ENCODE peak calls at places on chromosomes 11 and 22, in five cellular contexts. W is cardiac fibroblast, R is B cell, S is heart left ventricle, K is BJ. T is an unnamed sample.

GRCh38 chr11:66970808-66971442 is 4.2 kb upstream of the C11orf86 start:
- DNase-seq in W (peak), R (no peak), S (no peak), K (peak), T (peak)

GRCh38 chr11:114569781-114570180 is 10.1 kb upstream of the NXPE1 start:
- DNase-seq in W (no peak), R (no peak), S (no peak), K (no peak), T (no peak)

GRCh38 chr22:42320463-42321416 is 50.3 kb upstream of the TCF20 start:
- DNase-seq in W (no peak), R (no peak), S (no peak), K (no peak), T (no peak)

GRCh38 chr11:2536440-2536989 is 91.7 kb downstream of the KCNQ1 start:
- DNase-seq in W (no peak), R (no peak), S (peak), K (no peak), T (no peak)

GRCh38 chr11:115695677-115696451 is 191.6 kb upstream of the CADM1 start:
- DNase-seq in W (no peak), R (no peak), S (no peak), K (no peak), T (no peak)

GRCh38 chr11:17921620-17922473 is 91.0 kb downstream of the SERGEF start:
- DNase-seq in W (peak), R (no peak), S (no peak), K (no peak), T (peak)

GRCh38 chr11:41414771-41415440 is 44.5 kb downstream of the LRRC4C start:
- DNase-seq in W (no peak), R (no peak), S (no peak), K (no peak), T (no peak)

GRCh38 chr22:28891156-28891733 is 7.9 kb downstream of the ZNRF3 start:
- DNase-seq in W (no peak), R (no peak), S (no peak), K (no peak), T (no peak)

GRCh38 chr22:27853404-27853803 is 51.8 kb upstream of the MN1 start:
- DNase-seq in W (peak), R (no peak), S (no peak), K (no peak), T (no peak)

GRCh38 chr11:96413408-96413807 is 23.6 kb downstream of the JRKL start:
- DNase-seq in W (no peak), R (no peak), S (no peak), K (no peak), T (no peak)

GRCh38 chr11:126336646-126337045 is 18.8 kb upstream of the ST3GAL4 start:
- DNase-seq in W (peak), R (no peak), S (no peak), K (no peak), T (no peak)

GRCh38 chr11:92707665-92708064 is 261.8 kb upstream of the MTNR1B start:
- DNase-seq in W (no peak), R (no peak), S (no peak), K (no peak), T (no peak)

GRCh38 chr11:2831826-2832717 is 53.5 kb downstream of the CDKN1C start:
- DNase-seq in W (no peak), R (no peak), S (no peak), K (no peak), T (no peak)

GRCh38 chr11:64134963-64135362 is 30.9 kb downstream of the MACROD1 start:
- DNase-seq in W (no peak), R (no peak), S (no peak), K (no peak), T (no peak)

GRCh38 chr22:41286639-41287091 is 678 bp upstream of the RANGAP1 start:
- DNase-seq in W (peak), R (peak), S (no peak), K (no peak), T (no peak)

GRCh38 chr11:66559141-66559861 is 9.1 kb downstream of the CTSF start:
- DNase-seq in W (no peak), R (peak), S (no peak), K (no peak), T (no peak)

GRCh38 chr11:47551086-47551485 is 1.8 kb downstream of the CELF1 start:
- DNase-seq in W (peak), R (no peak), S (no peak), K (no peak), T (no peak)

GRCh38 chr11:10722307-10722706 is 28.7 kb upstream of the CTR9 start:
- DNase-seq in W (no peak), R (no peak), S (no peak), K (no peak), T (no peak)
- TF ChIP-seq CTCF in W (no peak), R (no peak), S (no peak), K (no peak), T (no peak)

DNA sequence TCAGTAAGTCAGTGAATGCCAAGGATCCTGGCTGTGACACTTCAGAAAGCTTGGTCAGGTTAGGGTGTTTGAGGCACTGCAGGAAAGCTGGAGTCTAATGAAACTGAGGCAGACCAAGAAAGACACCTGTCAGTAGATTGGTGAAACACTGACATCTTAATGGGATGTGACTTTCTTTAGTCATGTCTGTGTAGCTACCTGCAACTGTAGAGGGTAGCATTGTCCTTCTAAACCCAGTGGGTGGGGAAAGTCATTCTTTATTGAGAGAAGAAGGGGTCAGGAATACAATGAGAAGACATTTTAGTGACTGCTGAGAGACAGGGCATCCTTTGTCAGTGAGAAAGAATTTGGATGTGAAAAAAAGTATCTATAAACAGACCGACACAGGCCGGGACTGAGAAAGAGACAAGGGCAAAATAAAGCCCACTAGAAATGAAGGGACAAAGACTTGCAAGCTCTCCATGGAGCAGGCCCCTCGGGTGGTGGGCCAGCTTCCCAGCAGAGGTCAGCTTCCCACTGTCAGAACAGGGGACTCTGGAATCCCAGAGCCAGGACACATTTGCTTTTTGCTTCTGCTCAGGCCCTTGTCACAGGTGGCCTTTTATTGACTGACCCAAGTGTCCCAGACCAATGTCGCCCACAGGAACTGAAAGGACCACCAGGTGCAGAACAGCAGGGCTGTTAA is 213.0 kb downstream of the TENM4 start:
- DNase-seq in W (no peak), R (no peak), S (no peak), K (no peak), T (no peak)
- TF ChIP-seq CTCF in W (no peak), R (no peak), S (no peak), K (no peak), T (no peak)

GRCh38 chr22:22348127-22348814 is 103.7 kb downstream of the VPREB1 start:
- DNase-seq in W (peak), R (no peak), S (no peak), K (no peak), T (no peak)
- TF ChIP-seq CTCF in W (no peak), R (peak), S (no peak), K (peak), T (no peak)

GRCh38 chr22:19105867-19106802 is 16.1 kb downstream of the DGCR2 start:
- DNase-seq in W (no peak), R (no peak), S (no peak), K (no peak), T (no peak)
- TF ChIP-seq CTCF in W (peak), R (peak), S (peak), K (no peak), T (peak)

DNA sequence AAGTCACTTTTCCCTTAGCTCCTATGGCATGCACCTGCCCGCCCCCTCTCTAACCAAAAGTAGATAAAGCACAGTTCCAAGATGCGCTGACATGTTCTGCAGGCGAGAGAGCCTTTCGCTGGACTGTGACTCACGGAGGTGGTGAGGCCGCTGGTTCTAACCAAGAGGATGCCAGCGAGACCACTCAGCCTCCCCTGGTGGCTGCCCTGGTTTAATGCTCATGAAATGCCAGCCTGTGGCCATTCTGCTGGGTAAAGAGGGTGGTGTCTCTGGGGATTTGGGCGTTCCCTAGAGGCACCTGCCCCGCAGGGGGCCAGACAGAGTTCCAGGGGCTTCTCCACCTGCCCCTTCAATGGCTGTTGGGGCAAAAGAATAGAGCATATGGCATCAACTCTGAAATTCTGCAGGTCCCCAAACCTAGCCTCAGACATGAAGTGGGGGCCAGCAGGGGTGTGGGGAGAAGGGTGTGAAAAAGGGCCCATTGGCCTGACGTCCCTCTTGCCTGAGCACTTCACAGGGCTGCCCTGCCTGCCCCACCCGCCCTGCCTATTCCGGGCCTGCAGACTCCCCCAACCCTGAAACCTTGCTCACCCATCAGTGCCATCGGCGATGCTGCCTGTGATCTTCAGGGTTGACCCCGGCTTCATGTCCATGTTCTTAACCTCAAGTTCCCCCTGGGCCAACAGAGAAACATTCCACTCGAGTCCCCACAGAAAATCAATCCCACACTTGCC is 8.5 kb downstream of the LGALS2 start:
- DNase-seq in W (no peak), R (no peak), S (no peak), K (no peak), T (no peak)
- TF ChIP-seq CTCF in W (peak), R (no peak), S (no peak), K (peak), T (peak)

DNA sequence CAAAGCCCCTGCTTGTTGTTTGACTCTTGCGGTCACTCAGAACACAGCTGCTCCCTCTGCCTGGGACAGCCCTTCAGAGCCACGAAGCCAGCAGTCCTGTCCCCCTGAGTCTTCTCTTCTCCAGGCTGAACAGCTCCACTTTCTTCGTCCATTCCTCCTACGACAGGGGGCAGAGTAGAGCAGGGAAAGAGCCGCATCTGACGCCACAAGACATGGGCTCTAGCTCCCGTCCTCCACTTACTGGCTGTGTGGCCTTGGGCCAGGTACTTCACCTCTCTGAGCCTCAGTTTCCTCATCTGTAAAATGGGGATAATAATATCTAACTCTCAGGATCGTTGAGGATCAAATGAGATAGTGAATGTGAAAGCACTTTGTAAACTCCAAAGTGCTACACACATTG is 29.9 kb downstream of the CHRDL2 start:
- DNase-seq in W (peak), R (no peak), S (no peak), K (no peak), T (no peak)
- TF ChIP-seq CTCF in W (peak), R (no peak), S (no peak), K (peak), T (peak)

DNA sequence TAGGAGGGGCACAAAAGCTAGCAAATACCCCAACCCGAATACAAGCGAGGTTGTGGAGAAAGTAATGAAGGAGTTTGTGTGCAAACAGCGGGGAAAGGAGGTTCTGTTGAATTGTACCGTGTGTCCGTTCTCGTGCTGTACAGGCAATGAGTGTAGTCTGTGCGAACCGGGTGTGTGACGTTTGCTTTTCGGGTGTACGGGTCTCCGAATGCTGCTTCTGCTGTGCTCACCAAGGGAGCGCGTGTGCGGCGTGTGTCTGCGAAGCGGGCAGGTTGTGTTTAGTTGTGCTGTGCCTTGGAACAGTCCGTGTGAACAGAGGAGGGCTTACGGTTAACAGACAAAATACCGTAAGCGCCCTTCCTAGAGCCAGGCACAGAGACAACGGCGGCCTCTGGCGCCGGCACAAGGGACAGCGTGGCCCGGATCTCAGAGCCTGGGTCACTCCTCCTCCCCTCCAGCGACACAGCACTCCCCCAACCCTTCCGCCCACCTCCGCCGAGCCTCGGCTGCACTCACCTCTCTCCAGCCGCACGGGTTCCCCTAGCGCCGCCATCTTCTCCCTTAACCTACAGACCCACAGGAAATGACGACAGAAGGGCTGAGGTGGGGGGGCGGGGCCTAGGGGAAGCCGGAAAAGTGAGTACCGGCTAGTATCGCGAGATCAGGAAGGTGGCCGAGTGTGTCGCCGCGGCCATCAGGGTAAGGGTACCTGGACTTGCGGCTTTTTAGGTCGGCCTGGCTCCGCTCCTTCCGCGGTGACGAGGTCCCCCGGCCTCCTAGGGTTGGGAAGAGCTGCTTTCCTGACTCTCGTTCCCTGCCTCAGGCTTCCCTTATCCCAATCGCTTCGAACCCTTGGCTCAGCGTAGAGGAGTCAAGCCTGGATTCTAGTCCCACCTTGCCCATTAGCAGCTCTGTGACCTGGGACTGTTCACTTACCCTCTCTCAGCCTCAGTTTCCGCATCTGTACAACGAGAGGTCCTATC is at the start of gene LIN7C:
- DNase-seq in W (peak), R (peak), S (peak), K (peak), T (peak)
- TF ChIP-seq CTCF in W (no peak), R (no peak), S (peak), K (peak), T (no peak)

DNA sequence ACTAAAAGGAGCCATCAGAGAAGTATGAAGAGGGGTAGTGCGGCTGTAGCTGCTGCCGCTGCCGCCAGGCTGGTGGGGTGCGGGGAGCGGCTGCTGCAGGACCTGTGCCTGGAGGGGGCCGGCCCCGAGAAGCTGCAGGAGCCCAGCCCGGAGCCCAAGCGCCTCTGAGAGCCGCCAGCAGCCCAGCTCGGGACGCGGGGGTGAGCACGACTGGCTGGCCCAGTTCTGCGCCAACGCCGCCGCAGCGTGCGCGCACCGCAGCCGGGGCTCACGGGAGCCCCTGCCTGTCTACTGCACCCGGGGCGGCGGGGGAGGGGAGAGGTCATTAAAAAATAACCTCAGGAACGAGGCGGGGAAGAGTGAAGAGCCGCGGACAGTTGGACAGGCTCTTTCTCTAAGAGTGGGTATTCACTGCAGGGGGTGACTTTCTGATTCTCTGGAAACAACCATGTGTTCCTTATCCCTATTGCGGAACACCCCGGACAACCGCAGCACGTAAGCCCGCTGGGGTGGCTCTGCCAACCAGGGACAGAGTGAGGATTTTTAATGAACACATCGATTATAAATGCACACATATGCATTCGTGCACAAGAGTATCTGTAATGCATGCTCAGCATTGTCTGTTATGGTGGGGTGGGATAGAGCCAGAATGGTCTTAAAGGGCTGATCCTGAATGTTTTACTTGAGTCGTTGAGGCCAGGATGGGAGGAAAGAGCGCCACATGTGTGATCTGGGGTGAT is 459 bp downstream of the GAS2 start:
- DNase-seq in W (peak), R (peak), S (peak), K (no peak), T (no peak)
- TF ChIP-seq CTCF in W (peak), R (no peak), S (peak), K (no peak), T (no peak)

DNA sequence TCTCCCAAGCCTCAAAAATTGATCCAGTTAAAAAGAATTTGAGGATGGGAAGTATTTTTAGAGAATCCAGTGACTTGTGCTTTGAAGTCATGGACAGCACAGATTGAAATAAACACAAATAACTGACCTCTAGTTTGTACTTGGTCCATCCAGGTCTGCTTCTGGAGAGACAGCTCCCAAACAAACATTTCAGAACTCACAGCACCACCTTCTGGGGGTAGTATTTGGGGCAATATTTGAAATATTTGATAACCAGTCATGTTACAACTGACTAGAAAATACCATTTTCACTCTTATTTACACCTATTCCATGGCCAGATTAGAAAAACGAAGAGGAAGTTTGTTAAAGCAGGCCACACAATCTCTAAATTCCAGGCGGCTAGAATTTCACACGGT is 56.2 kb downstream of the CTSC start:
- DNase-seq in W (peak), R (no peak), S (no peak), K (no peak), T (no peak)
- TF ChIP-seq CTCF in W (peak), R (no peak), S (no peak), K (no peak), T (no peak)

GRCh38 chr22:46446799-46447198 is 90.6 kb downstream of the CELSR1 start:
- DNase-seq in W (peak), R (no peak), S (no peak), K (no peak), T (no peak)

GRCh38 chr22:46442217-46442853 is 95.1 kb downstream of the CELSR1 start:
- DNase-seq in W (no peak), R (no peak), S (no peak), K (no peak), T (no peak)

GRCh38 chr22:46445771-46446485 is 91.5 kb downstream of the CELSR1 start:
- DNase-seq in W (no peak), R (no peak), S (no peak), K (no peak), T (no peak)

GRCh38 chr22:46443850-46444389 is 93.5 kb downstream of the CELSR1 start:
- DNase-seq in W (no peak), R (no peak), S (no peak), K (no peak), T (no peak)

GRCh38 chr22:46444390-46444854 is 93.0 kb downstream of the CELSR1 start:
- DNase-seq in W (no peak), R (no peak), S (no peak), K (no peak), T (no peak)
- TF ChIP-seq CTCF in W (no peak), R (no peak), S (no peak), K (peak), T (no peak)

T was measured in HFF-Myc.